ENCODE peak calls at places on chromosome 17, in seven cellular contexts. A is AG10803; C is stimulated activated CD4-positive, alpha-beta T cell treated with anti-CD3 and anti-CD28 coated beads, Interleukin-1b, Interleukin-23, amount 100 ng/mL, for 24 hours; O is effector CD4-positive, alpha-beta T cell; T is AG09309; F is head of caudate nucleus; E is endodermal cell. V is an unnamed sample.

GRCh38 chr17:9370464-9370863 is 205.2 kb downstream of the STX8 start:
- DNase-seq in E (no peak), C (no peak), O (no peak), F (no peak), A (peak; percentile 66), T (no peak), V (no peak)

GRCh38 chr17:72240333-72240732 is 119.5 kb downstream of the SOX9 start:
- DNase-seq in A (no peak), C (no peak), O (no peak), T (no peak), F (no peak), E (no peak), V (no peak)

GRCh38 chr17:47879028-47879585 is 16.9 kb upstream of the SP2 start:
- DNase-seq in F (no peak), A (peak; percentile 51), O (no peak), E (no peak), C (no peak), T (peak; percentile 31), V (no peak)

GRCh38 chr17:54813896-54814295 is 86.8 kb upstream of the TOM1L1 start:
- DNase-seq in T (no peak), A (no peak), E (no peak), O (no peak), C (no peak), F (no peak), V (no peak)

GRCh38 chr17:5118219-5118618 is 2.4 kb downstream of the USP6 start:
- DNase-seq in E (no peak), O (no peak), T (no peak), F (no peak), C (no peak), A (no peak), V (no peak)

GRCh38 chr17:9269350-9270035 is 248.2 kb downstream of the NTN1 start:
- DNase-seq in F (no peak), E (no peak), O (no peak), A (no peak), C (no peak), T (no peak), V (no peak)

GRCh38 chr17:78365561-78366108 is 5.8 kb upstream of the SOCS3 start:
- DNase-seq in T (no peak), C (no peak), F (no peak), O (no peak), E (peak; percentile 99), A (no peak), V (no peak)

GRCh38 chr17:74860229-74860998 is 729 bp upstream of the GRIN2C start:
- DNase-seq in C (no peak), F (no peak), O (no peak), E (peak; percentile 78), A (no peak), T (no peak), V (no peak)

GRCh38 chr17:83144421-83145357 is 65.3 kb downstream of the METRNL start:
- DNase-seq in C (no peak), E (no peak), T (peak; percentile 32), F (no peak), A (peak; percentile 87), O (no peak), V (no peak)

GRCh38 chr17:63631062-63631461 is 8.8 kb downstream of the MAP3K3 start:
- DNase-seq in O (no peak), C (no peak), E (no peak), A (no peak), T (no peak), F (no peak), V (no peak)

GRCh38 chr17:67293251-67294203 is 48.5 kb upstream of the HELZ start:
- DNase-seq in F (peak; percentile 71), C (peak; percentile 21), T (no peak), A (peak; percentile 47), O (peak; percentile 49), E (peak; percentile 93), V (peak; percentile 37)

GRCh38 chr17:61478026-61478789 is 26.0 kb downstream of the TBX4 start:
- DNase-seq in A (no peak), E (peak; percentile 43), T (no peak), C (no peak), O (no peak), F (no peak), V (no peak)

GRCh38 chr17:46929413-46929812 is 6.5 kb downstream of the GOSR2 start:
- DNase-seq in T (no peak), A (peak; percentile 26), F (no peak), E (no peak), O (no peak), C (no peak), V (no peak)

GRCh38 chr17:16484445-16485169 is 7.4 kb downstream of the LRRC75A start:
- DNase-seq in C (no peak), T (no peak), O (no peak), F (no peak), E (peak; percentile 80), A (no peak), V (no peak)

GRCh38 chr17:67388986-67389385 is 11.9 kb downstream of the PITPNC1 start:
- DNase-seq in T (no peak), A (no peak), C (no peak), E (no peak), O (no peak), F (no peak), V (no peak)

GRCh38 chr17:2108170-2108569 is 53.3 kb downstream of the HIC1 start:
- DNase-seq in E (no peak), F (no peak), O (no peak), A (peak; percentile 45), T (no peak), C (no peak), V (no peak)

GRCh38 chr17:332023-332422 is 20.6 kb downstream of the RPH3AL start:
- DNase-seq in E (peak; percentile 38), O (no peak), C (no peak), T (no peak), F (no peak), A (no peak), V (no peak)

GRCh38 chr17:41917957-41918391 is 777 bp downstream of the ACLY start:
- DNase-seq in F (peak; percentile 45), C (no peak), E (peak; percentile 70), A (no peak), O (peak; percentile 35), T (no peak), V (peak; percentile 25)

GRCh38 chr17:53837131-53837530 is 14.4 kb downstream of the KIF2B start:
- DNase-seq in C (no peak), O (no peak), E (no peak), A (no peak), F (no peak), T (no peak), V (no peak)

GRCh38 chr17:75764711-75765421 is at the start of gene GALK1:
- DNase-seq in O (peak; percentile 59), F (peak; percentile 78), T (no peak), A (peak; percentile 64), E (peak; percentile 94), C (no peak), V (peak; percentile 68)

GRCh38 chr17:16419074-16419928 is 3.9 kb downstream of the TRPV2 start:
- DNase-seq in T (peak; percentile 46), F (peak; percentile 56), O (peak; percentile 40), E (peak; percentile 70), A (peak; percentile 79), C (no peak), V (peak; percentile 38)

GRCh38 chr17:74635418-74635817 is 11.9 kb upstream of the CD300E start:
- DNase-seq in F (no peak), O (no peak), E (peak; percentile 84), T (no peak), C (no peak), A (no peak), V (no peak)

GRCh38 chr17:47852113-47852949 is 1.4 kb upstream of the SP6 start:
- DNase-seq in A (no peak), O (no peak), E (no peak), T (no peak), F (no peak), C (no peak), V (no peak)

GRCh38 chr17:38460716-38461650 is 32.7 kb downstream of the ARHGAP23 start:
- DNase-seq in E (no peak), F (no peak), C (no peak), O (no peak), A (no peak), T (no peak), V (no peak)

GRCh38 chr17:78272181-78272913 is 40.9 kb downstream of the TMEM235 start:
- DNase-seq in A (no peak), F (no peak), E (peak; percentile 95), T (no peak), C (peak; percentile 25), O (peak; percentile 63), V (peak; percentile 44)

GRCh38 chr17:58536541-58536940 is 22.1 kb upstream of the MTMR4 start:
- DNase-seq in O (no peak), A (no peak), F (no peak), T (no peak), C (no peak), E (no peak), V (no peak)

GRCh38 chr17:164536-165235 is 16.8 kb downstream of the DOC2B start:
- DNase-seq in C (no peak), E (peak; percentile 90), T (peak; percentile 11), O (no peak), A (peak; percentile 40), F (peak; percentile 78), V (no peak)

GRCh38 chr17:8726477-8726876 is 18.2 kb downstream of the CCDC42 start:
- DNase-seq in C (no peak), E (no peak), A (no peak), F (no peak), O (no peak), T (no peak), V (no peak)

GRCh38 chr17:76130473-76130872 is 10.6 kb downstream of the FOXJ1 start:
- DNase-seq in F (no peak), A (no peak), T (no peak), O (no peak), E (peak; percentile 69), C (no peak), V (no peak)

GRCh38 chr17:218711-219110 is 37.3 kb upstream of the DOC2B start:
- DNase-seq in C (no peak), T (no peak), O (no peak), A (no peak), F (no peak), E (no peak), V (no peak)

GRCh38 chr17:19003966-19004600 is 481 bp downstream of the FAM83G start:
- DNase-seq in E (peak; percentile 94), C (peak; percentile 27), T (no peak), F (no peak), O (peak; percentile 19), A (peak; percentile 38), V (peak; percentile 75)

GRCh38 chr17:54408741-54409140 is 491.9 kb upstream of the TOM1L1 start:
- DNase-seq in E (no peak), T (no peak), C (no peak), O (no peak), F (peak; percentile 32), A (no peak), V (no peak)

GRCh38 chr17:27538156-27538955 is 82.1 kb downstream of the KSR1 start:
- DNase-seq in C (no peak), O (no peak), F (peak; percentile 65), T (no peak), E (peak; percentile 49), A (no peak), V (no peak)

GRCh38 chr17:64622931-64623654 is 39.0 kb downstream of the SMURF2 start:
- DNase-seq in T (peak; percentile 42), F (no peak), E (no peak), A (peak; percentile 75), O (no peak), C (no peak), V (no peak)

GRCh38 chr17:13362341-13363122 is 239.2 kb downstream of the HS3ST3A1 start:
- DNase-seq in E (peak; percentile 56), O (no peak), C (no peak), T (peak; percentile 42), A (peak; percentile 60), F (no peak), V (no peak)

GRCh38 chr17:44987194-44987882 is 19.2 kb upstream of the C1QL1 start:
- DNase-seq in C (no peak), T (no peak), O (no peak), E (peak; percentile 93), F (no peak), A (no peak), V (no peak)

GRCh38 chr17:69608808-69609494 is 194.5 kb downstream of the MAP2K6 start:
- DNase-seq in T (peak; percentile 93), E (no peak), O (no peak), A (peak; percentile 99), F (no peak), C (no peak), V (no peak)

GRCh38 chr17:79183221-79184158 is 108.9 kb downstream of the ENGASE start:
- DNase-seq in E (peak; percentile 94), F (peak; percentile 68), O (no peak), A (no peak), C (no peak), T (no peak), V (no peak)